ENCODE peak calls at places on chromosomes 6 and 20, in nine cellular contexts. One of them, this sample, is unnamed.

GRCh38 chr6:154356690-154357089 is at the start of gene IPCEF1:
- DNase-seq in Peyer's patch: no peak
- DNase-seq in uterus: no peak
- DNase-seq in suprapubic skin: no peak
- DNase-seq in H54: no peak
- DNase-seq in NB4: peak; percentile 71
- DNase-seq in lower leg skin: no peak
- DNase-seq in right lobe of liver: no peak
- DNase-seq in ovary: no peak
- DNase-seq in this sample: no peak

GRCh38 chr6:18400831-18401446 is 13.8 kb downstream of the RNF144B start:
- DNase-seq in lower leg skin: no peak
- DNase-seq in ovary: no peak
- DNase-seq in uterus: no peak
- DNase-seq in H54: no peak
- DNase-seq in suprapubic skin: no peak
- DNase-seq in Peyer's patch: no peak
- DNase-seq in NB4: peak; percentile 33
- DNase-seq in right lobe of liver: no peak
- DNase-seq in this sample: no peak

GRCh38 chr6:134199848-134200606 is 117.9 kb downstream of the SGK1 start:
- DNase-seq in ovary: no peak
- DNase-seq in right lobe of liver: no peak
- DNase-seq in lower leg skin: no peak
- DNase-seq in NB4: no peak
- DNase-seq in uterus: no peak
- DNase-seq in suprapubic skin: no peak
- DNase-seq in Peyer's patch: no peak
- DNase-seq in H54: no peak
- DNase-seq in this sample: no peak

GRCh38 chr6:31609519-31610406 is 5.3 kb upstream of the AIF1 start:
- DNase-seq in NB4: no peak
- DNase-seq in uterus: no peak
- DNase-seq in lower leg skin: no peak
- DNase-seq in right lobe of liver: no peak
- DNase-seq in ovary: no peak
- DNase-seq in suprapubic skin: no peak
- DNase-seq in H54: no peak
- DNase-seq in Peyer's patch: no peak
- DNase-seq in this sample: peak; percentile 22

GRCh38 chr20:26208296-26209091 is 511.8 kb upstream of the ZNF337 start:
- DNase-seq in lower leg skin: no peak
- DNase-seq in ovary: no peak
- DNase-seq in right lobe of liver: peak; percentile 44
- DNase-seq in uterus: no peak
- DNase-seq in H54: no peak
- DNase-seq in NB4: no peak
- DNase-seq in suprapubic skin: no peak
- DNase-seq in Peyer's patch: no peak
- DNase-seq in this sample: no peak

GRCh38 chr6:104669483-104669882 is 190.2 kb downstream of the HACE1 start:
- DNase-seq in uterus: no peak
- DNase-seq in NB4: no peak
- DNase-seq in H54: no peak
- DNase-seq in ovary: no peak
- DNase-seq in lower leg skin: no peak
- DNase-seq in Peyer's patch: no peak
- DNase-seq in suprapubic skin: no peak
- DNase-seq in right lobe of liver: no peak
- DNase-seq in this sample: no peak

GRCh38 chr6:80215063-80215462 is 108.6 kb downstream of the BCKDHB start:
- DNase-seq in right lobe of liver: no peak
- DNase-seq in lower leg skin: no peak
- DNase-seq in ovary: no peak
- DNase-seq in uterus: no peak
- DNase-seq in H54: no peak
- DNase-seq in Peyer's patch: no peak
- DNase-seq in NB4: no peak
- DNase-seq in suprapubic skin: no peak
- DNase-seq in this sample: no peak

GRCh38 chr6:98847767-98848538 is 13.6 kb downstream of the POU3F2 start:
- DNase-seq in uterus: no peak
- DNase-seq in right lobe of liver: peak; percentile 50
- DNase-seq in suprapubic skin: no peak
- DNase-seq in Peyer's patch: no peak
- DNase-seq in ovary: no peak
- DNase-seq in H54: no peak
- DNase-seq in NB4: no peak
- DNase-seq in lower leg skin: no peak
- DNase-seq in this sample: no peak

GRCh38 chr20:56773731-56774130 is 144.6 kb downstream of the TFAP2C start:
- DNase-seq in uterus: no peak
- DNase-seq in right lobe of liver: no peak
- DNase-seq in Peyer's patch: no peak
- DNase-seq in NB4: no peak
- DNase-seq in ovary: no peak
- DNase-seq in lower leg skin: no peak
- DNase-seq in H54: no peak
- DNase-seq in suprapubic skin: no peak
- DNase-seq in this sample: no peak

GRCh38 chr6:144493035-144493910 is 208.1 kb downstream of the UTRN start:
- DNase-seq in H54: no peak
- DNase-seq in uterus: no peak
- DNase-seq in right lobe of liver: no peak
- DNase-seq in ovary: no peak
- DNase-seq in lower leg skin: no peak
- DNase-seq in NB4: no peak
- DNase-seq in suprapubic skin: no peak
- DNase-seq in Peyer's patch: no peak
- DNase-seq in this sample: no peak

DNA sequence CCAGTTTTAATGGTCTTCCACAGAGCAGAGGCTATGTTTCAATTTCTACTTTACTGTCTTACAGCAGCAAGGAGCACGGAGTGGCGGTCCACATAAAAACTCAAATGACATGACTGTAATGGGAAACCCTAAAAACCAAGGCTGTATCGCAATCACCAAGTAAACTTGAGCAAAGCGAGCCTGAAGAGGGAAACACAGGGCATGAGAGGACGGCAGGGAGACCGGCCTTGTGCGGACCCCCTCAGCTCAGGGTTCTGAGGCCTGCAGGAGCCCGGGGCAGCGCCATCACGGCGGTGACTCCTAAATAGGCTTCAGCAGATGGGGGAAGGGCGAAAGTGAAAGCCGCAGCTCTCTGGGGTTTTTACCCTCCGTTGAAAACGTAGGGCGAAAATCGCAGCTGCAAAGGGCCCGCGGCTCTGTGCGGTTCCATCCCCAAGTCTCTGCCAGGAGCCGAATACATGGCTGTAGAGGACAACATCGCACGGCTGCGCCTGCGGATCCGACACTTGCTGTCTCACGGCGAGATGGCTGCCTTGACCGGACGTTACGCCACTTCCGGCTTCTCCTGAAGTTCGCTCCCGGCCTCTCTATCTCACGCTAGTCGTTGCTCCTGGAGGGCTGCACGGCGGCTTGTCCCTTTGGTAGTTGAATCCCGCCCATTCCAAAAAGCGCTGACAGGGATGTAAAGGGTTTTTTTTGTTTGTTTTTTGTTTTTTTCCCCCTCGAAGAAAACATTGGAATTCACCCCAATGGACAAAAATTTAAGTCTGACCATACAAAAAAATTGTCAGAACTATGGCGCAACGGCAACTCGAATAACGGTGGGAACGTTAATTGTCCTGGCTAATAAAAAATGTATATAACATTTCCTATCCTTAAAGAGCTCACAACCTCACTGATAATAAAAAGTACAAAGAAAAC is at the start of gene PSMB1:
- DNase-seq in NB4: peak; percentile 97
- DNase-seq in suprapubic skin: peak; percentile 97
- DNase-seq in uterus: peak; percentile 95
- DNase-seq in H54: peak; percentile 37
- DNase-seq in ovary: peak; percentile 93
- DNase-seq in right lobe of liver: peak; percentile 97
- DNase-seq in Peyer's patch: peak; percentile 97
- DNase-seq in lower leg skin: peak; percentile 94
- DNase-seq in this sample: peak; percentile 94
- TF ChIP-seq POLR2A in NB4: peak; percentile 95
- TF ChIP-seq POLR2A in suprapubic skin: peak; percentile 88
- TF ChIP-seq POLR2A in uterus: peak; percentile 93
- TF ChIP-seq POLR2A in H54: peak; percentile 84
- TF ChIP-seq POLR2A in ovary: peak; percentile 98
- TF ChIP-seq POLR2A in right lobe of liver: peak; percentile 90
- TF ChIP-seq POLR2A in Peyer's patch: peak; percentile 82
- TF ChIP-seq POLR2A in lower leg skin: no peak
- TF ChIP-seq POLR2A in this sample: peak; percentile 96

GRCh38 chr20:330233-331149 is 5.1 kb downstream of the SOX12 start:
- DNase-seq in lower leg skin: no peak
- DNase-seq in Peyer's patch: peak; percentile 77
- DNase-seq in suprapubic skin: no peak
- DNase-seq in uterus: peak; percentile 67
- DNase-seq in H54: peak; percentile 72
- DNase-seq in ovary: peak; percentile 71
- DNase-seq in right lobe of liver: no peak
- DNase-seq in NB4: peak; percentile 92
- DNase-seq in this sample: peak; percentile 80
- TF ChIP-seq POLR2A in lower leg skin: no peak
- TF ChIP-seq POLR2A in Peyer's patch: no peak
- TF ChIP-seq POLR2A in suprapubic skin: no peak
- TF ChIP-seq POLR2A in uterus: peak; percentile 16
- TF ChIP-seq POLR2A in H54: no peak
- TF ChIP-seq POLR2A in ovary: no peak
- TF ChIP-seq POLR2A in right lobe of liver: no peak
- TF ChIP-seq POLR2A in NB4: no peak
- TF ChIP-seq POLR2A in this sample: no peak

GRCh38 chr6:37136821-37137200 is 33.1 kb upstream of the PIM1 start:
- DNase-seq in lower leg skin: no peak
- DNase-seq in uterus: no peak
- DNase-seq in H54: no peak
- DNase-seq in ovary: no peak
- DNase-seq in suprapubic skin: no peak
- DNase-seq in Peyer's patch: no peak
- DNase-seq in NB4: no peak
- DNase-seq in right lobe of liver: no peak
- DNase-seq in this sample: no peak

GRCh38 chr6:37139223-37139962 is 30.6 kb upstream of the PIM1 start:
- DNase-seq in lower leg skin: no peak
- DNase-seq in ovary: no peak
- DNase-seq in NB4: no peak
- DNase-seq in uterus: no peak
- DNase-seq in right lobe of liver: no peak
- DNase-seq in suprapubic skin: no peak
- DNase-seq in Peyer's patch: no peak
- DNase-seq in H54: no peak
- DNase-seq in this sample: peak; percentile 38

GRCh38 chr6:37135835-37136694 is 33.9 kb upstream of the PIM1 start:
- DNase-seq in lower leg skin: no peak
- DNase-seq in NB4: no peak
- DNase-seq in right lobe of liver: no peak
- DNase-seq in ovary: peak; percentile 60
- DNase-seq in Peyer's patch: no peak
- DNase-seq in suprapubic skin: no peak
- DNase-seq in uterus: no peak
- DNase-seq in H54: no peak
- DNase-seq in this sample: no peak

GRCh38 chr6:37137881-37138568 is 31.9 kb upstream of the PIM1 start:
- DNase-seq in H54: no peak
- DNase-seq in lower leg skin: no peak
- DNase-seq in ovary: no peak
- DNase-seq in Peyer's patch: no peak
- DNase-seq in right lobe of liver: no peak
- DNase-seq in NB4: no peak
- DNase-seq in uterus: no peak
- DNase-seq in suprapubic skin: no peak
- DNase-seq in this sample: no peak

DNA sequence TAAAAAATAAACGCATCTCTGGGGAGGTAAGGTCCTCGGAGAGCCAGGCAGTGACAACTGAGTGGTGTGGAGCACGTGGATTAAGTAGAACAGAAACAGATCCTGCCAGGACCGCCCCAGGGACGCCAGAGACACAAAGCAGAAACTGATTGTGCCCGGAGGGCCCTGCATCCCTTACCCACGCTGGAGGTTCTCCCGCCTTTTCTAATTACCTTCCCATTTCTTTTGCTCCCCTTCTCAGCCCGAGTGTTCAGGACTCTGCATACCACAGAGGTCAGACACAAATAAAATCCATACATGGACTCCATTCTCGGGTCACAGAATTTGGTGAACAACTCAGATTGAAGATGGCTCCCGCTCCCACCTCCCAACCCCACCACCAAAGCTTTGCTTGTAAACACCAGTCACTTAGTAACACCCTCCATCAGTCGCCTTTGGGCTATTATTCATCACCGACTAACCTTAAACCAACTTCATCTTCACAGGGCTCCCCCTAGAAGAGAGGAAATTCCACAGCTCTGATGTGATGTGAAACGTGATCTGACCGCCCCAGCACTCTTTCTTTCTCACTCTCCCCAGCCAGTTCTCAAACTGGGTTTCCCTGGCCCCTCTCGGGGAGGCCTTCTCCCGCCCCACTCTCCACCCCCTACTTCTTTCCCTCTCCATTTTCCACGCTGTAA is 32.6 kb upstream of the PIM1 start:
- DNase-seq in right lobe of liver: no peak
- DNase-seq in ovary: peak; percentile 59
- DNase-seq in Peyer's patch: no peak
- DNase-seq in NB4: no peak
- DNase-seq in suprapubic skin: no peak
- DNase-seq in lower leg skin: no peak
- DNase-seq in uterus: peak; percentile 76
- DNase-seq in H54: peak; percentile 81
- DNase-seq in this sample: no peak
- TF ChIP-seq POLR2A in right lobe of liver: no peak
- TF ChIP-seq POLR2A in ovary: no peak
- TF ChIP-seq POLR2A in Peyer's patch: no peak
- TF ChIP-seq POLR2A in NB4: no peak
- TF ChIP-seq POLR2A in suprapubic skin: no peak
- TF ChIP-seq POLR2A in lower leg skin: no peak
- TF ChIP-seq POLR2A in uterus: no peak
- TF ChIP-seq POLR2A in H54: no peak
- TF ChIP-seq POLR2A in this sample: no peak

DNA sequence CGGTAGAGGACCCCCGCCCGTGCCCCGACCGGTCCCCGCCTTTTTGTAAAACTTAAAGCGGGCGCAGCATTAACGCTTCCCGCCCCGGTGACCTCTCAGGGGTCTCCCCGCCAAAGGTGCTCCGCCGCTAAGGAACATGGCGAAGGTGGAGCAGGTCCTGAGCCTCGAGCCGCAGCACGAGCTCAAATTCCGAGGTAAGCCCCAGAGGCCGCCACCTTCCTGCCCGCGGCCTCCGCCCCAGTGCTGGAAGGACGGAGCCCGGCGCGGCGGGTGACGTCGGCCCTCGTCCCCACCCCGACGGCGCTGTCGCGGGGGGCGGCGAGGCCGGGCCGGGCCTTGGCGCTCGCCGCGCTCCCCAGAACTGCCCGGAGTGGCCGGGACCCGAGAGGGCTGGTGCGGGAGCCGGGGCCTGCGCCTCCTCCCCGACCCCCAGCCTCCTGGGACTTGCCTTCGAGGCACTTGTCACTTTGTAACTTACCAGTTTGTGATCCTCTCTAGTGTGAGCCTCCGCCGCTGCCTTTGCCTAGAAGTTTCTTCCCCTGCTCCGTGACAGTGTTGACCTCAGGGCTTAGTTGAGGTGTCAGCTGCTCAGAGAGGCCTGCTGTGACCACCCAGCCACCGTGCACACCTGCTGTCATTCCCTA is 417 bp downstream of the VAPB start:
- DNase-seq in right lobe of liver: no peak
- DNase-seq in suprapubic skin: peak; percentile 72
- DNase-seq in lower leg skin: no peak
- DNase-seq in ovary: no peak
- DNase-seq in H54: peak; percentile 20
- DNase-seq in Peyer's patch: no peak
- DNase-seq in NB4: no peak
- DNase-seq in uterus: no peak
- DNase-seq in this sample: peak; percentile 79
- TF ChIP-seq POLR2A in right lobe of liver: no peak
- TF ChIP-seq POLR2A in suprapubic skin: no peak
- TF ChIP-seq POLR2A in lower leg skin: no peak
- TF ChIP-seq POLR2A in ovary: no peak
- TF ChIP-seq POLR2A in H54: peak; percentile 17
- TF ChIP-seq POLR2A in Peyer's patch: no peak
- TF ChIP-seq POLR2A in NB4: peak; percentile 35
- TF ChIP-seq POLR2A in uterus: no peak
- TF ChIP-seq POLR2A in this sample: peak; percentile 40

This sample was measured in erythroblast.